ENCODE peak calls at places on chromosomes 1 and 21, in seven cellular contexts. H is IMR-90, B is psoas muscle, T is left ventricle myocardium inferior, R is GM23338, Q is ovary, J is upper lobe of right lung. L is an unnamed sample.

GRCh38 chr21:35925497-35925896 is 134.8 kb downstream of the SETD4 start:
- DNase-seq in H (peak; percentile 18), B (peak; percentile 17), T (no peak), R (no peak), Q (no peak), J (no peak), L (no peak)

GRCh38 chr1:193634470-193634869 is 448.1 kb upstream of the B3GALT2 start:
- DNase-seq in H (no peak), B (no peak), T (no peak), R (no peak), Q (no peak), J (no peak), L (no peak)

GRCh38 chr1:115134850-115135484 is 45.7 kb upstream of the TSPAN2 start:
- DNase-seq in H (peak; percentile 82), B (no peak), T (no peak), R (no peak), Q (no peak), J (no peak), L (no peak)

GRCh38 chr1:7980984-7981383 is 19.5 kb downstream of the PARK7 start:
- DNase-seq in H (no peak), B (no peak), T (no peak), R (no peak), Q (no peak), J (no peak), L (no peak)

GRCh38 chr1:58823481-58824010 is 39.7 kb upstream of the JUN start:
- DNase-seq in H (peak; percentile 95), B (no peak), T (no peak), R (no peak), Q (no peak), J (no peak), L (no peak)

GRCh38 chr1:219460561-219461511 is 152.1 kb downstream of the ZC3H11B start:
- DNase-seq in H (peak; percentile 63), B (no peak), T (no peak), R (no peak), Q (no peak), J (no peak), L (no peak)

GRCh38 chr1:109903371-109903930 is 7.2 kb upstream of the CSF1 start:
- DNase-seq in H (no peak), B (no peak), T (no peak), R (no peak), Q (no peak), J (no peak), L (no peak)

GRCh38 chr1:19597463-19598309 is 46.4 kb upstream of the NBL1 start:
- DNase-seq in H (peak; percentile 47), B (no peak), T (no peak), R (peak; percentile 54), Q (no peak), J (no peak), L (no peak)

GRCh38 chr1:29655145-29655544 is 418.8 kb downstream of the PTPRU start:
- DNase-seq in H (no peak), B (no peak), T (no peak), R (no peak), Q (no peak), J (no peak), L (no peak)

GRCh38 chr1:160171352-160171751 is 19.0 kb upstream of the CASQ1 start:
- DNase-seq in H (peak; percentile 32), B (no peak), T (no peak), R (no peak), Q (no peak), J (no peak), L (no peak)

GRCh38 chr1:51981555-51981954 is 8.9 kb downstream of the RAB3B start:
- DNase-seq in H (no peak), B (no peak), T (no peak), R (no peak), Q (no peak), J (no peak), L (no peak)

GRCh38 chr1:245704765-245705164 is 550.0 kb downstream of the KIF26B start:
- DNase-seq in H (peak; percentile 58), B (no peak), T (no peak), R (no peak), Q (no peak), J (no peak), L (no peak)

GRCh38 chr1:3459051-3459908 is 4.8 kb downstream of the ARHGEF16 start:
- DNase-seq in H (no peak), B (peak; percentile 9), T (no peak), R (no peak), Q (peak; percentile 17), J (no peak), L (no peak)

GRCh38 chr1:4137621-4138390 is 237.7 kb upstream of the C1orf174 start:
- DNase-seq in H (no peak), B (no peak), T (no peak), R (no peak), Q (no peak), J (no peak), L (no peak)

GRCh38 chr1:168774241-168774640 is 45.2 kb upstream of the DPT start:
- DNase-seq in H (no peak), B (peak; percentile 68), T (peak; percentile 75), R (no peak), Q (peak; percentile 21), J (no peak), L (no peak)

GRCh38 chr21:26686278-26686677 is 113.2 kb upstream of the CYYR1 start:
- DNase-seq in H (peak; percentile 44), B (no peak), T (no peak), R (peak; percentile 80), Q (no peak), J (no peak), L (no peak)

GRCh38 chr1:186568221-186568620 is 107.3 kb upstream of the PDC start:
- DNase-seq in H (no peak), B (no peak), T (no peak), R (no peak), Q (no peak), J (no peak), L (no peak)

GRCh38 chr1:34060331-34060730 is 104.7 kb downstream of the CSMD2 start:
- DNase-seq in H (no peak), B (no peak), T (no peak), R (no peak), Q (no peak), J (no peak), L (no peak)

GRCh38 chr1:186819140-186819539 is 9.6 kb upstream of the PLA2G4A start:
- DNase-seq in H (peak; percentile 90), B (no peak), T (no peak), R (no peak), Q (no peak), J (no peak), L (no peak)

GRCh38 chr21:42253466-42253865 is 34.5 kb downstream of the ABCG1 start:
- DNase-seq in H (no peak), B (no peak), T (no peak), R (no peak), Q (no peak), J (no peak), L (peak; percentile 3)

DNA sequence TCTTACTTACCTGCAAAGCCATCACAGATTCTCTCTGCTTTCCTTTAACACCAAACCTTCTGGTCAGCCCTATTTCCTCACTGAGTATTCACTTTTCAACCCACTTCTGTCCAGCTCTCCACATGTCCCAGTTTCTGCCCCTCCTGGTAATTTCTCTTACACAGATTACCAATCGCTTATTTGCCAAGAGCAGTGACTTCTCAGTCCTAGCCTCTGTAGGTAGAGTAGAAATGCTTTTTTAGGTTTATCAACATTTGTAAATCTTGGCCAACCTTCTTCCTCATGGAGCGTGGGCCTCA is 33.6 kb upstream of the LRRC8C start:
- DNase-seq in H (no peak), B (no peak), T (no peak), R (no peak), Q (no peak), J (no peak), L (no peak)
- TF ChIP-seq CTCF in H (no peak), B (no peak), T (peak; percentile 15), R (no peak), Q (no peak), J (no peak), L (no peak)

GRCh38 chr1:11337536-11338350 is 64.7 kb downstream of the UBIAD1 start:
- DNase-seq in H (no peak), B (peak; percentile 65), T (peak; percentile 43), R (peak; percentile 82), Q (no peak), J (peak; percentile 73), L (peak; percentile 55)

GRCh38 chr1:11334261-11334804 is 61.3 kb downstream of the UBIAD1 start:
- DNase-seq in H (no peak), B (no peak), T (no peak), R (no peak), Q (no peak), J (no peak), L (no peak)

GRCh38 chr1:11334821-11335220 is 61.8 kb downstream of the UBIAD1 start:
- DNase-seq in H (no peak), B (no peak), T (no peak), R (no peak), Q (no peak), J (no peak), L (no peak)

GRCh38 chr1:11333631-11334030 is 60.6 kb downstream of the UBIAD1 start:
- DNase-seq in H (no peak), B (no peak), T (no peak), R (no peak), Q (no peak), J (no peak), L (no peak)

GRCh38 chr1:11335417-11336070 is 62.5 kb downstream of the UBIAD1 start:
- DNase-seq in H (no peak), B (no peak), T (no peak), R (no peak), Q (no peak), J (no peak), L (no peak)
- H3K4me3 ChIP-seq in H (no peak overlapping the region), B (no peak overlapping the region), T (no peak overlapping the region), R (no peak overlapping the region), Q (no peak overlapping the region), J (no peak overlapping the region), L (no peak overlapping the region)

GRCh38 chr1:107225706-107226105 is 84.9 kb downstream of the NTNG1 start:
- DNase-seq in H (no peak), B (no peak), T (no peak), R (no peak), Q (no peak), J (no peak), L (no peak)

DNA sequence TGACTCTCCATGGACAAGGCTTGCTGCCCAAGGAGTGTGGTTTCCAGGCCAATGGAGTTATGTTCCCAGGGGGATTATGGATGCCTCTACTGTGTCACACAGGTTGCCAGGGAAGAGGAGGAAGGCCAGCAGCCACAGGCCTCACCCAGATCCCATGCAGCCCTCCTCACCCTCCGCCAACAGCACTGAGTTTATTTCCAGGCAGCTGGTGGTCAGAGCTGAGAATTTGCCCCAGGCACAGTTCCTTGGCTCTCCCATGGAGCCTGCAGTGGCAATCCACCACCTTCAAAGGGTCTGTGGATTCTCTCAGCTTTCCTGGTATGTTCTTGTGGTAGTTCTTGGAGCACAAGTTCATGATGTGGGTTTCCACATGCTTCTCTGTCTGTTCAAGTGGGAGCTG is 79.2 kb downstream of the NTNG1 start:
- DNase-seq in H (no peak), B (no peak), T (no peak), R (no peak), Q (no peak), J (no peak), L (no peak)
- H3K27me3 ChIP-seq in H (no peaks in the 10 kb centered on the region), B (no peaks in the 10 kb centered on the region), T (no peaks in the 10 kb centered on the region), R (no peaks in the 10 kb centered on the region), Q (no peaks in the 10 kb centered on the region), J (no peaks in the 10 kb centered on the region), L (no peaks in the 10 kb centered on the region)

DNA sequence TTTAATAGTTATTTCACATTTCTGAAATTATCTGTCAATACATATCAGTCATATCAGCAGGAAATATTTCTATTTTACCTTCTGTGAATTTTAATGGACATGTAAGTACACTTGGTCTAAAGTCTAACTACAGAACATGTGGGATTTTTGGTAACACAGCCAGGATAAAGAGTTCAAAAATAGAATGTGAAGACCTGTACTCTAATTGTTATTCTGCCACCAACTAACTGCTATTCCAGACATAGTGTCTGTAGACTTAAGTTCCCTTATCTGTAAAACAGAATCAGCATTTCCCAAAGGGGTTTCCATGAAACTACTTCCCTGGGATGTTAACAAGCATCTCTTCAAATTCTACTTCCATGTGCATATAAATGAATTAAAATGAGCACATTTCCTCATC is 325.7 kb downstream of the NEGR1 start:
- DNase-seq in H (no peak), B (no peak), T (no peak), R (no peak), Q (no peak), J (no peak), L (no peak)
- TF ChIP-seq CTCF in H (no peak), B (no peak), T (no peak), R (no peak), Q (no peak), J (no peak), L (no peak)